ENCODE peak calls at places on chromosome 5, in six cellular contexts. W is adrenal gland, R is ascending aorta, A is HCT116, V is astrocyte of the spinal cord, I is testis. Y is an unnamed sample.

GRCh38 chr5:135322271-135322670 is 76.8 kb downstream of the MACROH2A1 start:
- DNase-seq in R (no peak), W (no peak), V (no peak), A (no peak), I (no peak), Y (no peak)

GRCh38 chr5:134561871-134562296 is 36.4 kb downstream of the JADE2 start:
- DNase-seq in A (peak; percentile 7), V (peak; percentile 73), I (peak; percentile 84), R (no peak), W (peak; percentile 83), Y (peak; percentile 42)

GRCh38 chr5:120586646-120587045 is 122.5 kb downstream of the PRR16 start:
- DNase-seq in W (no peak), R (no peak), V (no peak), A (no peak), I (no peak), Y (no peak)

GRCh38 chr5:179217356-179217755 is 127.9 kb downstream of the ADAMTS2 start:
- DNase-seq in R (no peak), A (no peak), V (no peak), W (no peak), I (no peak), Y (peak; percentile 74)

GRCh38 chr5:109907751-109908150 is 218.0 kb downstream of the MAN2A1 start:
- DNase-seq in A (no peak), R (no peak), I (no peak), V (peak; percentile 64), W (no peak), Y (peak; percentile 88)

GRCh38 chr5:126274396-126274795 is 148.8 kb upstream of the GRAMD2B start:
- DNase-seq in I (no peak), W (no peak), A (no peak), R (no peak), V (no peak), Y (no peak)

GRCh38 chr5:132820162-132820754 is 7.2 kb downstream of the SOWAHA start:
- DNase-seq in W (peak; percentile 89), V (peak; percentile 91), R (peak; percentile 46), A (peak; percentile 81), I (peak; percentile 98), Y (peak; percentile 91)

GRCh38 chr5:64767959-64768357 is 533 bp downstream of the SREK1IP1 start:
- DNase-seq in A (no peak), R (no peak), V (peak; percentile 56), I (peak; percentile 58), W (peak; percentile 19), Y (peak; percentile 54)

GRCh38 chr5:170693701-170694100 is 89.8 kb upstream of the GABRP start:
- DNase-seq in W (no peak), I (no peak), V (no peak), A (no peak), R (no peak), Y (no peak)

GRCh38 chr5:37840036-37840909 is at the start of gene GDNF:
- DNase-seq in I (peak; percentile 38), V (peak; percentile 62), W (no peak), A (no peak), R (no peak), Y (peak; percentile 80)

GRCh38 chr5:170490381-170490780 is 13.4 kb upstream of the KCNIP1 start:
- DNase-seq in A (no peak), R (no peak), I (no peak), V (no peak), W (no peak), Y (no peak)

GRCh38 chr5:68047035-68047434 is 168.5 kb upstream of the PIK3R1 start:
- DNase-seq in W (no peak), V (peak; percentile 69), I (no peak), R (no peak), A (no peak), Y (peak; percentile 75)

GRCh38 chr5:177509361-177509951 is at the start of gene DOK3:
- DNase-seq in V (no peak), I (no peak), A (no peak), R (no peak), W (no peak), Y (no peak)

GRCh38 chr5:123460296-123460729 is 37.1 kb upstream of the CEP120 start:
- DNase-seq in A (peak; percentile 47), V (no peak), R (no peak), I (no peak), W (peak; percentile 33), Y (peak; percentile 63)

GRCh38 chr5:51411917-51412316 is 28.7 kb downstream of the ISL1 start:
- DNase-seq in V (no peak), A (no peak), R (no peak), I (no peak), W (no peak), Y (no peak)

GRCh38 chr5:36897616-36898015 is 21.0 kb downstream of the NIPBL start:
- DNase-seq in V (peak; percentile 53), A (no peak), I (no peak), W (no peak), R (no peak), Y (peak; percentile 31)

GRCh38 chr5:377326-377981 is 55.9 kb downstream of the AHRR start:
- DNase-seq in W (peak; percentile 7), A (no peak), R (no peak), I (peak; percentile 11), V (no peak), Y (no peak)

GRCh38 chr5:57383093-57383861 is 99.3 kb downstream of the ACTBL2 start:
- DNase-seq in R (no peak), A (peak; percentile 92), W (peak; percentile 17), I (no peak), V (peak; percentile 88), Y (peak; percentile 96)

GRCh38 chr5:154779105-154779504 is 23.9 kb downstream of the LARP1 start:
- DNase-seq in R (no peak), W (no peak), I (no peak), A (peak; percentile 57), V (peak; percentile 73), Y (peak; percentile 78)

GRCh38 chr5:179406031-179406681 is 60.9 kb upstream of the ADAMTS2 start:
- DNase-seq in V (no peak), R (no peak), W (no peak), A (no peak), I (peak; percentile 49), Y (peak; percentile 33)

GRCh38 chr5:1503301-1504243 is 20.2 kb downstream of the LPCAT1 start:
- DNase-seq in I (peak; percentile 64), V (no peak), R (peak; percentile 50), A (no peak), W (no peak), Y (peak; percentile 32)

GRCh38 chr5:154406231-154406630 is 39.6 kb upstream of the SAP30L start:
- DNase-seq in V (peak; percentile 83), W (no peak), A (peak; percentile 29), R (no peak), I (peak; percentile 9), Y (no peak)

GRCh38 chr5:129460951-129461815 is 1.1 kb downstream of the ADAMTS19 start:
- DNase-seq in I (peak; percentile 29), R (no peak), V (peak; percentile 16), W (peak; percentile 42), A (no peak), Y (peak; percentile 47)

GRCh38 chr5:97408331-97408730 is 225.3 kb upstream of the RIOK2 start:
- DNase-seq in V (no peak), R (no peak), A (no peak), I (no peak), W (no peak), Y (no peak)

GRCh38 chr5:144328980-144329379 is 158.3 kb downstream of the KCTD16 start:
- DNase-seq in A (no peak), R (no peak), W (no peak), I (no peak), V (no peak), Y (no peak)

GRCh38 chr5:171442287-171443042 is 23.0 kb downstream of the FGF18 start:
- DNase-seq in R (no peak), W (no peak), I (no peak), V (peak; percentile 42), A (no peak), Y (peak; percentile 32)

GRCh38 chr5:169164481-169164925 is 136.4 kb downstream of the SLIT3 start:
- DNase-seq in W (no peak), I (no peak), R (no peak), A (no peak), V (peak; percentile 66), Y (no peak)
- H3K4me3 ChIP-seq in W (no peak overlapping the region), I (no peak overlapping the region), R (no peak overlapping the region), A (no peak overlapping the region), V (no peak overlapping the region), Y (no peak overlapping the region)

DNA sequence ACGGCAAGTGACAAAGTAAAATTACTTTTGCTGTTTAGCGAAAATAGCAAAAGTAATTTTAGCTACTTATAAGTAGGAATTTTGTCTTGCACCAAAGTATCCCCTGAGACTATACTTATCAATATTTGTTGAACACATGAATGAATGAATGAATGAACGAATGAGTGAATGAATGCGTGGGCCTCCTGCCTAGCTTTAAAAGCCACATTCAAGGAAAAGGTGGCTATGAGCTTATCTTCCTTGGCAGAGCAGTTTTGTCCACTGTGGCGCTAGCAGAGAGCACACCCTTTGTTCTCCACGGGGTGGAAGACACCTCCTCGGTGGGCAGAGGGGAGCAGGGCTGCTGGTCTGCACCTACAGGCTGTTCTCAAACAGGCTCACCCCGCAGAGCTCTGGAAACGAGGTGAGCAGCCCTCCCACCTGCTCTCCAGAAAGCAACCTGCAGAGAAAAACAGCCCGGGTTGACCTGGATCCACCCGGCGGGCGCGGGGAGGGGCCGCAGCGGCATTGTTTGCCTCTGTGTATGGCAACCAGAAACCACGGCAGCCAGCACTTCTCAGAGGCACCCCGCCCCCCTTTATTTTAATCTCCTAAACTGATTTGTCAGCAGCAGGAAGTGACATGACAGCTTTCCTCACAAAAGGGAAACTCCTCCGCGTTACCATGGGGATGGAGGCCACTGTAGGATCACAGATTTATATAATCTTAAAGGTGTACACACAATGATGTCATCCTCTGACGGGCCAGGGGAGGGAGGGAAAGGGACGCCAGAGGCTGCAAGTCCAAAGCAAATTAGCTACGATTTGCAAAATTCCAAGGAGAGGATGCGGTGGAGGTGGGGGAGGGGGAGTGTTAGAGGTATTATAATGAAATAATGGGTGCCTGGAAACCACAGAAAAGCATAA is 5.9 kb downstream of the DUSP1 start:
- DNase-seq in R (peak; percentile 98), W (peak; percentile 96), A (peak; percentile 98), I (peak; percentile 99), V (peak; percentile 100), Y (peak; percentile 100)
- TF ChIP-seq CTCF in R (no peak), W (peak; percentile 35), A (no peak), I (no peak), V (no peak), Y (no peak)

GRCh38 chr5:157283434-157283833 is 17.5 kb downstream of the CYFIP2 start:
- DNase-seq in A (no peak), V (no peak), I (no peak), W (no peak), R (no peak), Y (no peak)
- H3K4me3 ChIP-seq in A (no peak overlapping the region), V (no peak overlapping the region), I (no peak overlapping the region), W (no peak overlapping the region), R (no peak overlapping the region), Y (no peak overlapping the region)

DNA sequence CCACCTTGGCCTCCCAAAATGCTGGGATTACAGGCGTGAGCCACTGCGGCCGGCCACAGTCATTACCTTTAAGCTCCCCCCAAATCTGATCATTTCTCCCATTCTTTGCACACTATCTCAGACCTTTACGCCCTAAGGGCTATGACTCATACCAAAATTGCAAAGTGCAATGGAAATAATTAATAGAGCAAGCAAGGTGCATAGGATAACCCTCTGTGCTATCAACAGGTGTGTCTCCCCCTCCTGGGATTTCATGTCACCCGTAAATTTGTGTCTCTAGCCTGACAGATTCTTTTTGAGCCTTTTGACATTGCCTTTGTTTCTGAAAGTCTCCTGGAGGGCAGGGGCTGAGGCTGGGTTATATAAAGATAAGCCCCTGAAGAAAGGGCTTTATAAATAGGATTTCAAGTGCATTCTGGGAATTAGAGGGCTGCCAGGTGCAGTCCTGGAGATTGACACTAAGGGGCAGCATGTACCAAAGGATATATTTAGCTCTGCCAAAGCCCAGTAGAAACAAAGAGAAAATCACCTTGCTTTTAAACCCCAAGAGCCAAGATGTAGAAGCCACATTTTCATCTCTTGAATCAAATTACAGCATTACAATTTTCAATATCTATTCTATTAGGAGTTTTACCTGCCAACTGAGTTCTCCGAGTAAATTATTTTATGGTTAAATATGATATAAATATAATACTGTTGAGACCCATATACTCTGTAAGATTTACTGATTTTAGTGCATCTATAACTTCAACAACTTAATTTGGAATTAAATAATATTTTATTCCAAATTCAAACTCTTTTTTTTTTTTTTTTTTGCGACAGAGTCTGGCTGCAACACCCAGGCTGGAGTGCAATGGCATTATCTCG is 18.2 kb downstream of the S100Z start:
- DNase-seq in R (no peak), I (peak; percentile 67), W (peak; percentile 68), V (peak; percentile 84), A (peak; percentile 63), Y (peak; percentile 70)
- TF ChIP-seq CTCF in R (peak; percentile 41), I (peak; percentile 54), W (peak; percentile 83), V (peak; percentile 84), A (peak; percentile 82), Y (peak; percentile 77)

Y was measured in fibroblast of villous mesenchyme.